ENCODE peak calls at places on chromosomes 3 and 15, in ten cellular contexts. I, F, B, L, A, Z, P, H, W and T are unnamed samples.

GRCh38 chr3:90010341-90010740 is 902.9 kb downstream of the EPHA3 start:
- DNase-seq in I (no peak), F (no peak), B (peak), L (no peak), A (no peak), Z (peak), P (no peak), H (no peak), W (no peak), T (no peak)

GRCh38 chr15:65333441-65333820 is 29.0 kb downstream of the RNU5B-1 start:
- DNase-seq in I (no peak), F (no peak), B (no peak), L (no peak), A (peak), Z (no peak), P (no peak), H (no peak), W (no peak), T (no peak)

GRCh38 chr15:41967506-41968206 is 4.7 kb downstream of the EHD4 start:
- DNase-seq in I (no peak), F (no peak), B (peak), L (peak), A (no peak), Z (peak), P (no peak), H (no peak), W (peak), T (no peak)

GRCh38 chr15:39599871-39600270 is 19.0 kb downstream of the THBS1 start:
- DNase-seq in I (no peak), F (no peak), B (no peak), L (no peak), A (no peak), Z (peak), P (peak), H (no peak), W (no peak), T (no peak)

GRCh38 chr3:173397161-173398110 is at the start of gene NLGN1:
- DNase-seq in I (no peak), F (peak), B (peak), L (peak), A (peak), Z (peak), P (peak), H (peak), W (peak), T (peak)

GRCh38 chr3:187610926-187611545 is 59.2 kb downstream of the SST start:
- DNase-seq in I (no peak), F (no peak), B (no peak), L (no peak), A (no peak), Z (peak), P (peak), H (no peak), W (no peak), T (no peak)

GRCh38 chr15:96334017-96334704 is 3.7 kb downstream of the NR2F2 start:
- DNase-seq in I (no peak), F (no peak), B (peak), L (peak), A (peak), Z (no peak), P (no peak), H (no peak), W (peak), T (no peak)

GRCh38 chr3:58084788-58085543 is 76.7 kb downstream of the FLNB start:
- DNase-seq in I (no peak), F (no peak), B (no peak), L (peak), A (no peak), Z (no peak), P (no peak), H (no peak), W (no peak), T (no peak)

GRCh38 chr15:81897011-81897677 is 148.7 kb downstream of the MEX3B start:
- DNase-seq in I (no peak), F (no peak), B (peak), L (no peak), A (no peak), Z (peak), P (peak), H (no peak), W (no peak), T (no peak)

GRCh38 chr3:4906107-4906621 is 73.1 kb upstream of the BHLHE40 start:
- DNase-seq in I (no peak), F (no peak), B (peak), L (no peak), A (peak), Z (peak), P (no peak), H (no peak), W (no peak), T (no peak)

GRCh38 chr3:124297062-124297980 is 305.4 kb upstream of the ROPN1 start:
- DNase-seq in I (no peak), F (no peak), B (no peak), L (no peak), A (no peak), Z (peak), P (no peak), H (no peak), W (no peak), T (no peak)

GRCh38 chr3:15099364-15100098 is 583 bp upstream of the RBSN start:
- DNase-seq in I (no peak), F (no peak), B (no peak), L (no peak), A (no peak), Z (no peak), P (no peak), H (peak), W (no peak), T (no peak)

GRCh38 chr15:60518511-60518910 is 39.6 kb upstream of the ICE2 start:
- DNase-seq in I (no peak), F (no peak), B (no peak), L (no peak), A (no peak), Z (no peak), P (no peak), H (no peak), W (no peak), T (no peak)

GRCh38 chr3:183826448-183826847 is 1.1 kb upstream of the MAP6D1 start:
- DNase-seq in I (no peak), F (no peak), B (no peak), L (no peak), A (no peak), Z (no peak), P (no peak), H (no peak), W (no peak), T (no peak)

GRCh38 chr3:42148982-42149432 is 57.9 kb downstream of the TRAK1 start:
- DNase-seq in I (no peak), F (peak), B (peak), L (no peak), A (peak), Z (peak), P (peak), H (peak), W (peak), T (peak)

GRCh38 chr15:61660579-61660978 is 399.7 kb downstream of the VPS13C start:
- DNase-seq in I (no peak), F (no peak), B (peak), L (no peak), A (no peak), Z (peak), P (peak), H (no peak), W (no peak), T (peak)

GRCh38 chr3:194237110-194237509 is 101.2 kb downstream of the HES1 start:
- DNase-seq in I (no peak), F (no peak), B (no peak), L (no peak), A (no peak), Z (no peak), P (no peak), H (no peak), W (no peak), T (no peak)

GRCh38 chr3:184296616-184297015 is 2.4 kb upstream of the PSMD2 start:
- DNase-seq in I (no peak), F (no peak), B (no peak), L (no peak), A (no peak), Z (no peak), P (no peak), H (no peak), W (no peak), T (no peak)

GRCh38 chr15:65960586-65960985 is 91.3 kb downstream of the RAB11A start:
- DNase-seq in I (no peak), F (no peak), B (no peak), L (no peak), A (no peak), Z (no peak), P (no peak), H (no peak), W (no peak), T (no peak)

GRCh38 chr3:106025151-106025722 is 156.4 kb upstream of the CBLB start:
- DNase-seq in I (no peak), F (no peak), B (peak), L (no peak), A (no peak), Z (no peak), P (no peak), H (no peak), W (peak), T (peak)

GRCh38 chr15:77107531-77108355 is 36.8 kb upstream of the TSPAN3 start:
- DNase-seq in I (no peak), F (peak), B (peak), L (peak), A (peak), Z (peak), P (no peak), H (peak), W (peak), T (peak)

GRCh38 chr3:125437631-125438435 is 62.7 kb upstream of the ZNF148 start:
- DNase-seq in I (peak), F (peak), B (peak), L (peak), A (peak), Z (peak), P (no peak), H (peak), W (peak), T (peak)

GRCh38 chr3:39531066-39531465 is 63.6 kb downstream of the MOBP start:
- DNase-seq in I (no peak), F (no peak), B (no peak), L (no peak), A (no peak), Z (no peak), P (no peak), H (no peak), W (no peak), T (no peak)

GRCh38 chr3:185825639-185826481 is 1.0 kb upstream of the IGF2BP2 start:
- DNase-seq in I (no peak), F (peak), B (peak), L (peak), A (peak), Z (peak), P (no peak), H (no peak), W (peak), T (peak)

GRCh38 chr15:79721256-79721655 is 175.6 kb downstream of the MTHFS start:
- DNase-seq in I (no peak), F (no peak), B (peak), L (no peak), A (no peak), Z (peak), P (no peak), H (no peak), W (no peak), T (no peak)

GRCh38 chr3:132788299-132788698 is 66.1 kb upstream of the NPHP3 start:
- DNase-seq in I (no peak), F (no peak), B (peak), L (no peak), A (no peak), Z (peak), P (peak), H (no peak), W (no peak), T (no peak)

GRCh38 chr3:194575484-194576210 is 57.6 kb downstream of the TMEM44 start:
- DNase-seq in I (no peak), F (no peak), B (peak), L (no peak), A (no peak), Z (peak), P (no peak), H (no peak), W (no peak), T (peak)

GRCh38 chr3:104437131-104437750 is 929.5 kb upstream of the ALCAM start:
- DNase-seq in I (no peak), F (no peak), B (peak), L (no peak), A (peak), Z (peak), P (peak), H (peak), W (no peak), T (no peak)

GRCh38 chr3:123489400-123490004 is 40.6 kb upstream of the ADCY5 start:
- DNase-seq in I (peak), F (peak), B (peak), L (peak), A (peak), Z (peak), P (peak), H (peak), W (peak), T (peak)

GRCh38 chr15:88647362-88648105 is 8.7 kb downstream of the ISG20 start:
- DNase-seq in I (no peak), F (no peak), B (no peak), L (no peak), A (no peak), Z (no peak), P (no peak), H (no peak), W (peak), T (no peak)

GRCh38 chr15:41507820-41508290 is 5.8 kb downstream of the LTK start:
- DNase-seq in I (no peak), F (no peak), B (no peak), L (no peak), A (no peak), Z (no peak), P (no peak), H (no peak), W (no peak), T (no peak)

GRCh38 chr3:52123106-52123708 is 31.0 kb downstream of the POC1A start:
- DNase-seq in I (peak), F (peak), B (peak), L (peak), A (peak), Z (peak), P (no peak), H (peak), W (peak), T (peak)

GRCh38 chr15:71807691-71808091 is 2.7 kb upstream of the NR2E3 start:
- DNase-seq in I (no peak), F (no peak), B (no peak), L (no peak), A (no peak), Z (peak), P (no peak), H (no peak), W (no peak), T (no peak)